ENCODE peak calls at places on chromosomes 6 and 20, in seven cellular contexts. W is hypothalamus, Z is brain microvascular endothelial cell, Y is Kasumi-1, S is mucosa of gallbladder, B is GM03348, K is T-helper 17 cell. T is an unnamed sample.

GRCh38 chr20:42130810-42131596 is 512.8 kb upstream of the CHD6 start:
- DNase-seq in S (no peak), Z (no peak), Y (no peak), K (no peak), B (no peak), W (no peak), T (no peak)

GRCh38 chr6:52491203-52492069 is 71.3 kb downstream of the EFHC1 start:
- DNase-seq in W (no peak), S (no peak), K (no peak), Y (no peak), Z (peak), B (no peak), T (no peak)

GRCh38 chr6:123655520-123656306 is 19.0 kb upstream of the TRDN start:
- DNase-seq in S (no peak), Z (no peak), Y (no peak), B (peak), W (no peak), K (no peak), T (no peak)

GRCh38 chr20:46568570-46569129 is 18.2 kb upstream of the OCSTAMP start:
- DNase-seq in K (no peak), Y (no peak), W (peak), S (peak), Z (peak), B (no peak), T (no peak)

GRCh38 chr6:28977351-28978136 is 27.6 kb downstream of the ZNF311 start:
- DNase-seq in Y (peak), B (peak), Z (peak), K (no peak), S (no peak), W (peak), T (peak)

GRCh38 chr6:11497881-11498280 is 39.7 kb upstream of the TMEM170B start:
- DNase-seq in Z (no peak), S (no peak), K (no peak), W (peak), B (no peak), Y (no peak), T (no peak)

GRCh38 chr6:76683985-76684384 is 611.5 kb upstream of the IMPG1 start:
- DNase-seq in Z (no peak), K (no peak), B (no peak), S (no peak), Y (no peak), W (no peak), T (no peak)

GRCh38 chr6:37316071-37316470 is 37.7 kb upstream of the RNF8 start:
- DNase-seq in W (no peak), K (no peak), S (no peak), Z (no peak), Y (no peak), B (no peak), T (no peak)

GRCh38 chr6:124799638-124800037 is 162.6 kb upstream of the RNF217 start:
- DNase-seq in S (no peak), Y (no peak), Z (no peak), K (no peak), W (no peak), B (no peak), T (no peak)

GRCh38 chr6:119856136-119856535 is 506.6 kb upstream of the MAN1A1 start:
- DNase-seq in S (no peak), Z (peak), W (no peak), Y (no peak), B (no peak), K (no peak), T (no peak)

GRCh38 chr6:45742591-45742990 is 273.1 kb downstream of the CLIC5 start:
- DNase-seq in S (no peak), B (no peak), Y (no peak), K (no peak), Z (no peak), W (no peak), T (no peak)

GRCh38 chr6:74268821-74269600 is 573.0 kb downstream of the CD109 start:
- DNase-seq in B (no peak), W (no peak), S (no peak), Z (no peak), Y (no peak), K (no peak), T (no peak)

GRCh38 chr6:30875244-30876038 is 8.9 kb upstream of the DDR1 start:
- DNase-seq in Y (no peak), K (no peak), S (no peak), W (no peak), B (no peak), Z (no peak), T (no peak)

GRCh38 chr20:7772376-7772775 is 167.9 kb downstream of the HAO1 start:
- DNase-seq in S (no peak), W (no peak), Z (peak), B (peak), K (no peak), Y (no peak), T (no peak)

GRCh38 chr20:3473944-3474343 is 3.1 kb downstream of the ATRN start:
- DNase-seq in W (no peak), Y (no peak), B (no peak), K (no peak), Z (no peak), S (no peak), T (no peak)

GRCh38 chr6:23905301-23905700 is 220.7 kb upstream of the NRSN1 start:
- DNase-seq in S (no peak), B (no peak), W (no peak), K (no peak), Y (peak), Z (no peak), T (no peak)

GRCh38 chr20:10761786-10762185 is 88.0 kb upstream of the JAG1 start:
- DNase-seq in B (no peak), Z (peak), Y (no peak), K (no peak), S (no peak), W (no peak), T (no peak)

GRCh38 chr6:110287462-110288341 is 70.4 kb downstream of the METTL24 start:
- DNase-seq in Z (no peak), Y (no peak), S (peak), W (no peak), K (no peak), B (no peak), T (no peak)

GRCh38 chr20:48052492-48052870 is 267.2 kb upstream of the SULF2 start:
- DNase-seq in S (no peak), W (no peak), Z (no peak), B (no peak), Y (no peak), K (no peak), T (peak)

GRCh38 chr6:123208111-123208510 is 212.1 kb downstream of the CLVS2 start:
- DNase-seq in B (no peak), K (no peak), Y (no peak), W (no peak), Z (no peak), S (no peak), T (no peak)

GRCh38 chr20:18943542-18943941 is 130.0 kb downstream of the SCP2D1 start:
- DNase-seq in Z (no peak), S (no peak), W (peak), B (no peak), K (no peak), Y (no peak), T (no peak)

GRCh38 chr6:73515204-73516101 is 5.4 kb downstream of the EEF1A1 start:
- DNase-seq in B (peak), K (no peak), Z (no peak), S (peak), W (peak), Y (peak), T (peak)

GRCh38 chr20:48594533-48594932 is 233.3 kb downstream of the PREX1 start:
- DNase-seq in Z (no peak), Y (no peak), K (no peak), B (no peak), S (no peak), W (no peak), T (no peak)

T was measured in SK-N-MC.